ENCODE peak calls at places on chromosomes 12 and 14, in seven cellular contexts. I, E, B, M, A, S and L are unnamed samples.

GRCh38 chr14:54108481-54109471 is 152.2 kb upstream of the BMP4 start:
- DNase-seq in B (no peak), A (no peak), I (no peak), E (no peak), S (no peak), M (no peak), L (peak)

GRCh38 chr14:78181270-78181669 is 11.1 kb downstream of the NRXN3 start:
- DNase-seq in S (no peak), I (no peak), E (no peak), B (no peak), A (no peak), M (no peak), L (no peak)

GRCh38 chr14:75299064-75299463 is 20.4 kb downstream of the FOS start:
- DNase-seq in A (no peak), S (no peak), I (no peak), M (no peak), B (no peak), E (peak), L (no peak)

GRCh38 chr12:9792961-9793617 is 32.4 kb upstream of the CD69 start:
- DNase-seq in M (no peak), B (no peak), E (no peak), I (no peak), A (no peak), S (no peak), L (peak)

GRCh38 chr12:122726056-122726558 is 4.5 kb downstream of the HCAR1 start:
- DNase-seq in A (no peak), M (no peak), B (no peak), I (no peak), E (no peak), S (no peak), L (no peak)

GRCh38 chr14:96195441-96196081 is 9.1 kb upstream of the BDKRB2 start:
- DNase-seq in I (no peak), E (no peak), B (no peak), M (no peak), A (no peak), S (no peak), L (no peak)

GRCh38 chr14:77859934-77860570 is 60.1 kb downstream of the ADCK1 start:
- DNase-seq in A (no peak), E (no peak), S (no peak), M (no peak), B (peak), I (no peak), L (no peak)

GRCh38 chr12:12786371-12786715 is 884 bp downstream of the APOLD1 start:
- DNase-seq in E (no peak), S (no peak), A (no peak), B (no peak), M (no peak), I (no peak), L (no peak)

GRCh38 chr12:75783093-75783877 is 248.3 kb downstream of the PHLDA1 start:
- DNase-seq in E (no peak), I (no peak), M (no peak), S (no peak), A (no peak), B (no peak), L (no peak)

GRCh38 chr14:54818201-54819133 is 84.2 kb downstream of the GCH1 start:
- DNase-seq in I (peak), B (no peak), S (no peak), M (no peak), E (no peak), A (no peak), L (peak)